ENCODE peak calls at places on chromosomes 2 and 18, in ten cellular contexts. O is hepatocyte, K is hepatic stellate cell, E is HFFc6, N is Calu3, B is IMR-90, D is ELR, U is T-helper 1 cell, Q is A172, G is lung. P is an unnamed sample.

GRCh38 chr2:3044587-3045317 is 332.9 kb downstream of the EIPR1 start:
- DNase-seq in Q (no peak), D (no peak), G (no peak), B (no peak), E (no peak), N (no peak), K (no peak), U (no peak), O (no peak), P (no peak)

GRCh38 chr2:161426788-161427412 is 10.8 kb downstream of the TBR1 start:
- DNase-seq in G (no peak), U (no peak), Q (no peak), D (peak), K (peak), N (no peak), O (no peak), E (peak), B (peak), P (no peak)

GRCh38 chr2:29246388-29247300 is 131.4 kb downstream of the CLIP4 start:
- DNase-seq in E (no peak), Q (no peak), G (no peak), N (no peak), K (no peak), D (no peak), B (no peak), O (no peak), U (no peak), P (no peak)

GRCh38 chr2:204505946-204506345 is 39.3 kb upstream of the PARD3B start:
- DNase-seq in N (no peak), K (no peak), G (no peak), E (peak), D (peak), Q (peak), U (no peak), B (peak), O (no peak), P (no peak)

GRCh38 chr18:61414116-61414515 is 80.9 kb downstream of the CDH20 start:
- DNase-seq in K (no peak), B (no peak), G (no peak), D (no peak), U (no peak), O (no peak), Q (no peak), N (no peak), E (no peak), P (no peak)

GRCh38 chr18:45441110-45441842 is 174.0 kb upstream of the SLC14A2 start:
- DNase-seq in G (no peak), K (no peak), E (peak), Q (no peak), O (no peak), U (no peak), B (peak), D (peak), N (peak), P (no peak)

GRCh38 chr2:62525549-62525948 is 19.6 kb upstream of the TMEM17 start:
- DNase-seq in N (no peak), O (no peak), B (no peak), U (no peak), K (no peak), G (no peak), E (no peak), Q (no peak), D (no peak), P (no peak)

GRCh38 chr2:170928036-170928823 is 823 bp upstream of the GORASP2 start:
- DNase-seq in G (no peak), U (peak), E (no peak), K (no peak), B (peak), O (peak), N (peak), D (peak), Q (peak), P (peak)

P was measured in NCI-H2029.